ENCODE peak calls at places on chromosomes 7 and 10, in four cellular contexts. One of them, this sample, is unnamed.
A peak's percentile ranks its signal among the peaks of the same experiment; 100 is the strongest.

GRCh38 chr7:138345567-138345966 is 114.5 kb upstream of the TRIM24 start:
- DNase-seq in stimulated activated naive B cell treated with anti-CD40 and anti-IgM and Interleukin-4, amounts not matched to agents 10 μg/mL and 1 μg/mL and 100 μg/mL, for 72 hours: no peak
- DNase-seq in fibroblast of pulmonary artery: no peak
- DNase-seq in EH: no peak
- DNase-seq in this sample: no peak

GRCh38 chr10:93440591-93441012 is 41.5 kb downstream of the MYOF start:
- DNase-seq in EH: peak; percentile 82
- DNase-seq in stimulated activated naive B cell treated with anti-CD40 and anti-IgM and Interleukin-4, amounts not matched to agents 10 μg/mL and 1 μg/mL and 100 μg/mL, for 72 hours: no peak
- DNase-seq in fibroblast of pulmonary artery: no peak
- DNase-seq in this sample: no peak

GRCh38 chr10:10209152-10209551 is 808.5 kb upstream of the CELF2 start:
- DNase-seq in fibroblast of pulmonary artery: peak; percentile 76
- DNase-seq in EH: peak; percentile 6
- DNase-seq in stimulated activated naive B cell treated with anti-CD40 and anti-IgM and Interleukin-4, amounts not matched to agents 10 μg/mL and 1 μg/mL and 100 μg/mL, for 72 hours: no peak
- DNase-seq in this sample: peak; percentile 9

GRCh38 chr7:14761506-14762296 is 140.8 kb downstream of the DGKB start:
- DNase-seq in EH: peak; percentile 81
- DNase-seq in fibroblast of pulmonary artery: peak; percentile 85
- DNase-seq in stimulated activated naive B cell treated with anti-CD40 and anti-IgM and Interleukin-4, amounts not matched to agents 10 μg/mL and 1 μg/mL and 100 μg/mL, for 72 hours: no peak
- DNase-seq in this sample: no peak

GRCh38 chr10:125772112-125772863 is 3.3 kb downstream of the MMP21 start:
- DNase-seq in stimulated activated naive B cell treated with anti-CD40 and anti-IgM and Interleukin-4, amounts not matched to agents 10 μg/mL and 1 μg/mL and 100 μg/mL, for 72 hours: no peak
- DNase-seq in fibroblast of pulmonary artery: no peak
- DNase-seq in EH: no peak
- DNase-seq in this sample: no peak

GRCh38 chr10:35855155-35855947 is 213.3 kb upstream of the FZD8 start:
- DNase-seq in fibroblast of pulmonary artery: no peak
- DNase-seq in EH: peak; percentile 23
- DNase-seq in stimulated activated naive B cell treated with anti-CD40 and anti-IgM and Interleukin-4, amounts not matched to agents 10 μg/mL and 1 μg/mL and 100 μg/mL, for 72 hours: no peak
- DNase-seq in this sample: no peak

GRCh38 chr7:74343281-74344127 is 54.3 kb downstream of the CLIP2 start:
- DNase-seq in stimulated activated naive B cell treated with anti-CD40 and anti-IgM and Interleukin-4, amounts not matched to agents 10 μg/mL and 1 μg/mL and 100 μg/mL, for 72 hours: no peak
- DNase-seq in fibroblast of pulmonary artery: peak; percentile 73
- DNase-seq in EH: peak; percentile 89
- DNase-seq in this sample: no peak

GRCh38 chr10:74738985-74739567 is 87.3 kb upstream of the KAT6B start:
- DNase-seq in fibroblast of pulmonary artery: peak; percentile 42
- DNase-seq in stimulated activated naive B cell treated with anti-CD40 and anti-IgM and Interleukin-4, amounts not matched to agents 10 μg/mL and 1 μg/mL and 100 μg/mL, for 72 hours: peak; percentile 35
- DNase-seq in EH: peak; percentile 18
- DNase-seq in this sample: peak; percentile 79

GRCh38 chr7:69967152-69967591 is 368.9 kb downstream of the AUTS2 start:
- DNase-seq in stimulated activated naive B cell treated with anti-CD40 and anti-IgM and Interleukin-4, amounts not matched to agents 10 μg/mL and 1 μg/mL and 100 μg/mL, for 72 hours: no peak
- DNase-seq in fibroblast of pulmonary artery: peak; percentile 22
- DNase-seq in EH: no peak
- DNase-seq in this sample: no peak

GRCh38 chr7:11830582-11831382 is 1.2 kb downstream of the THSD7A start:
- DNase-seq in fibroblast of pulmonary artery: peak; percentile 55
- DNase-seq in EH: peak; percentile 9
- DNase-seq in stimulated activated naive B cell treated with anti-CD40 and anti-IgM and Interleukin-4, amounts not matched to agents 10 μg/mL and 1 μg/mL and 100 μg/mL, for 72 hours: no peak
- DNase-seq in this sample: no peak

GRCh38 chr10:103506061-103506460 is 12.6 kb downstream of the NEURL1 start:
- DNase-seq in EH: no peak
- DNase-seq in stimulated activated naive B cell treated with anti-CD40 and anti-IgM and Interleukin-4, amounts not matched to agents 10 μg/mL and 1 μg/mL and 100 μg/mL, for 72 hours: no peak
- DNase-seq in fibroblast of pulmonary artery: no peak
- DNase-seq in this sample: no peak

GRCh38 chr7:22179442-22179879 is 177.5 kb downstream of the RAPGEF5 start:
- DNase-seq in EH: no peak
- DNase-seq in fibroblast of pulmonary artery: no peak
- DNase-seq in stimulated activated naive B cell treated with anti-CD40 and anti-IgM and Interleukin-4, amounts not matched to agents 10 μg/mL and 1 μg/mL and 100 μg/mL, for 72 hours: no peak
- DNase-seq in this sample: no peak

GRCh38 chr7:87013841-87014191 is 45.6 kb downstream of the ELAPOR2 start:
- DNase-seq in stimulated activated naive B cell treated with anti-CD40 and anti-IgM and Interleukin-4, amounts not matched to agents 10 μg/mL and 1 μg/mL and 100 μg/mL, for 72 hours: no peak
- DNase-seq in fibroblast of pulmonary artery: no peak
- DNase-seq in EH: no peak
- DNase-seq in this sample: no peak

GRCh38 chr7:117704098-117704497 is 169.1 kb downstream of the CTTNBP2 start:
- DNase-seq in EH: no peak
- DNase-seq in fibroblast of pulmonary artery: no peak
- DNase-seq in stimulated activated naive B cell treated with anti-CD40 and anti-IgM and Interleukin-4, amounts not matched to agents 10 μg/mL and 1 μg/mL and 100 μg/mL, for 72 hours: no peak
- DNase-seq in this sample: no peak

GRCh38 chr7:2644514-2645273 is 12.9 kb downstream of the TTYH3 start:
- DNase-seq in stimulated activated naive B cell treated with anti-CD40 and anti-IgM and Interleukin-4, amounts not matched to agents 10 μg/mL and 1 μg/mL and 100 μg/mL, for 72 hours: no peak
- DNase-seq in EH: no peak
- DNase-seq in fibroblast of pulmonary artery: no peak
- DNase-seq in this sample: no peak

GRCh38 chr7:151425670-151426075 is 14.3 kb downstream of the CRYGN start:
- DNase-seq in stimulated activated naive B cell treated with anti-CD40 and anti-IgM and Interleukin-4, amounts not matched to agents 10 μg/mL and 1 μg/mL and 100 μg/mL, for 72 hours: no peak
- DNase-seq in EH: peak; percentile 80
- DNase-seq in fibroblast of pulmonary artery: peak; percentile 80
- DNase-seq in this sample: no peak

GRCh38 chr10:61627266-61627665 is 35.5 kb upstream of the CABCOCO1 start:
- DNase-seq in EH: peak; percentile 68
- DNase-seq in stimulated activated naive B cell treated with anti-CD40 and anti-IgM and Interleukin-4, amounts not matched to agents 10 μg/mL and 1 μg/mL and 100 μg/mL, for 72 hours: no peak
- DNase-seq in fibroblast of pulmonary artery: no peak
- DNase-seq in this sample: no peak

GRCh38 chr7:83859827-83860226 is 210.9 kb upstream of the SEMA3E start:
- DNase-seq in fibroblast of pulmonary artery: no peak
- DNase-seq in EH: no peak
- DNase-seq in stimulated activated naive B cell treated with anti-CD40 and anti-IgM and Interleukin-4, amounts not matched to agents 10 μg/mL and 1 μg/mL and 100 μg/mL, for 72 hours: no peak
- DNase-seq in this sample: no peak

GRCh38 chr7:66013938-66014337 is 31.9 kb upstream of the GUSB start:
- DNase-seq in EH: peak; percentile 64
- DNase-seq in fibroblast of pulmonary artery: peak; percentile 74
- DNase-seq in stimulated activated naive B cell treated with anti-CD40 and anti-IgM and Interleukin-4, amounts not matched to agents 10 μg/mL and 1 μg/mL and 100 μg/mL, for 72 hours: no peak
- DNase-seq in this sample: no peak

GRCh38 chr10:96229568-96230030 is 41.8 kb downstream of the BLNK start:
- DNase-seq in stimulated activated naive B cell treated with anti-CD40 and anti-IgM and Interleukin-4, amounts not matched to agents 10 μg/mL and 1 μg/mL and 100 μg/mL, for 72 hours: peak; percentile 58
- DNase-seq in fibroblast of pulmonary artery: peak; percentile 73
- DNase-seq in EH: peak; percentile 56
- DNase-seq in this sample: peak; percentile 80

GRCh38 chr7:106326594-106327537 is 42.1 kb upstream of the NAMPT start:
- DNase-seq in stimulated activated naive B cell treated with anti-CD40 and anti-IgM and Interleukin-4, amounts not matched to agents 10 μg/mL and 1 μg/mL and 100 μg/mL, for 72 hours: no peak
- DNase-seq in fibroblast of pulmonary artery: no peak
- DNase-seq in EH: peak; percentile 73
- DNase-seq in this sample: no peak

GRCh38 chr7:116736927-116737715 is 65.1 kb downstream of the MET start:
- DNase-seq in fibroblast of pulmonary artery: peak; percentile 31
- DNase-seq in EH: peak; percentile 37
- DNase-seq in stimulated activated naive B cell treated with anti-CD40 and anti-IgM and Interleukin-4, amounts not matched to agents 10 μg/mL and 1 μg/mL and 100 μg/mL, for 72 hours: no peak
- DNase-seq in this sample: no peak

GRCh38 chr10:132471125-132471451 is 66.5 kb upstream of the INPP5A start:
- DNase-seq in stimulated activated naive B cell treated with anti-CD40 and anti-IgM and Interleukin-4, amounts not matched to agents 10 μg/mL and 1 μg/mL and 100 μg/mL, for 72 hours: no peak
- DNase-seq in fibroblast of pulmonary artery: no peak
- DNase-seq in EH: no peak
- DNase-seq in this sample: no peak

GRCh38 chr10:13670311-13670710 is 83.5 kb downstream of the PRPF18 start:
- DNase-seq in fibroblast of pulmonary artery: no peak
- DNase-seq in stimulated activated naive B cell treated with anti-CD40 and anti-IgM and Interleukin-4, amounts not matched to agents 10 μg/mL and 1 μg/mL and 100 μg/mL, for 72 hours: no peak
- DNase-seq in EH: no peak
- DNase-seq in this sample: no peak

GRCh38 chr7:100546129-100546867 is 7.3 kb downstream of the AGFG2 start:
- DNase-seq in stimulated activated naive B cell treated with anti-CD40 and anti-IgM and Interleukin-4, amounts not matched to agents 10 μg/mL and 1 μg/mL and 100 μg/mL, for 72 hours: no peak
- DNase-seq in fibroblast of pulmonary artery: no peak
- DNase-seq in EH: no peak
- DNase-seq in this sample: peak; percentile 43